ENCODE peak calls at places on chromosomes 7 and 10, in seven cellular contexts. H is iris pigment epithelial cell; G is NCI-H774; C is HuH-7.5; M is GM20000; F is GM04504; Y is activated naive CD8-positive, alpha-beta T cell treated with anti-CD3 and anti-CD28 coated beads, Interleukin-2, amount 50 U/mL, for 24 hours. W is an unnamed sample.

GRCh38 chr10:5896765-5897340 is 6.8 kb downstream of the FBH1 start:
- DNase-seq in H (no peak), G (no peak), C (no peak), M (no peak), F (no peak), Y (no peak), W (no peak)

GRCh38 chr7:155560196-155560595 is 13.8 kb upstream of the CNPY1 start:
- DNase-seq in H (no peak), G (no peak), C (no peak), M (no peak), F (no peak), Y (no peak), W (no peak)

GRCh38 chr7:151987748-151988529 is 31.7 kb downstream of the GALNTL5 start:
- DNase-seq in H (peak), G (no peak), C (no peak), M (no peak), F (peak), Y (no peak), W (no peak)

GRCh38 chr7:105352922-105353668 is 35.6 kb downstream of the SRPK2 start:
- DNase-seq in H (no peak), G (no peak), C (no peak), M (no peak), F (no peak), Y (no peak), W (no peak)

GRCh38 chr10:68106656-68107055 is 2.6 kb upstream of the MYPN start:
- DNase-seq in H (peak), G (no peak), C (no peak), M (no peak), F (peak), Y (no peak), W (peak)

GRCh38 chr7:45897042-45897690 is 8.9 kb downstream of the IGFBP1 start:
- DNase-seq in H (peak), G (no peak), C (no peak), M (no peak), F (no peak), Y (no peak), W (peak)

GRCh38 chr7:80584778-80585177 is 53.7 kb upstream of the CD36 start:
- DNase-seq in H (peak), G (no peak), C (no peak), M (no peak), F (no peak), Y (no peak), W (no peak)

GRCh38 chr7:73622909-73623797 is 1.2 kb downstream of the MLXIPL start:
- DNase-seq in H (no peak), G (no peak), C (peak), M (peak), F (no peak), Y (no peak), W (no peak)

GRCh38 chr10:129021597-129022304 is 445.3 kb upstream of the MGMT start:
- DNase-seq in H (no peak), G (no peak), C (no peak), M (no peak), F (no peak), Y (no peak), W (no peak)

GRCh38 chr7:32167815-32168214 is 97.6 kb upstream of the PDE1C start:
- DNase-seq in H (no peak), G (no peak), C (no peak), M (no peak), F (no peak), Y (no peak), W (no peak)

GRCh38 chr10:48683893-48684292 is 780 bp upstream of the WDFY4 start:
- DNase-seq in H (no peak), G (no peak), C (no peak), M (no peak), F (no peak), Y (no peak), W (no peak)

GRCh38 chr7:150397376-150398107 is 18.4 kb downstream of the ZNF775 start:
- DNase-seq in H (no peak), G (no peak), C (no peak), M (no peak), F (no peak), Y (no peak), W (no peak)

GRCh38 chr10:35693800-35694199 is 51.7 kb upstream of the FZD8 start:
- DNase-seq in H (no peak), G (no peak), C (no peak), M (no peak), F (no peak), Y (no peak), W (no peak)

GRCh38 chr10:132276179-132276675 is 31.5 kb downstream of the STK32C start:
- DNase-seq in H (no peak), G (no peak), C (no peak), M (no peak), F (no peak), Y (no peak), W (no peak)

GRCh38 chr10:80441831-80442230 is 12.3 kb upstream of the TSPAN14 start:
- DNase-seq in H (no peak), G (no peak), C (no peak), M (no peak), F (no peak), Y (no peak), W (no peak)

GRCh38 chr10:128398999-128399398 is 272.8 kb upstream of the MKI67 start:
- DNase-seq in H (no peak), G (no peak), C (no peak), M (no peak), F (no peak), Y (no peak), W (no peak)

GRCh38 chr10:2980791-2981360 is 86.5 kb upstream of the PFKP start:
- DNase-seq in H (peak), G (no peak), C (no peak), M (no peak), F (no peak), Y (no peak), W (peak)

GRCh38 chr7:11758627-11759111 is 73.3 kb downstream of the THSD7A start:
- DNase-seq in H (peak), G (no peak), C (no peak), M (no peak), F (no peak), Y (no peak), W (no peak)

GRCh38 chr10:27245846-27246245 is 5.2 kb upstream of the ACBD5 start:
- DNase-seq in H (no peak), G (no peak), C (no peak), M (no peak), F (no peak), Y (no peak), W (no peak)

GRCh38 chr7:79761876-79762429 is 308.5 kb upstream of the MAGI2 start:
- DNase-seq in H (no peak), G (no peak), C (no peak), M (no peak), F (no peak), Y (no peak), W (no peak)

GRCh38 chr10:98339790-98340189 is 71.8 kb upstream of the LOXL4 start:
- DNase-seq in H (no peak), G (no peak), C (no peak), M (no peak), F (no peak), Y (no peak), W (no peak)

GRCh38 chr10:88952647-88953111 is at the start of gene ACTA2:
- DNase-seq in H (peak), G (no peak), C (no peak), M (no peak), F (no peak), Y (no peak), W (peak)

GRCh38 chr10:131788386-131788785 is 112.4 kb upstream of the PPP2R2D start:
- DNase-seq in H (no peak), G (no peak), C (no peak), M (no peak), F (no peak), Y (no peak), W (no peak)